ENCODE peak calls at places on chromosome 17, in ten cellular contexts. S is cardiac muscle cell, T is B cell, J is PC-9, Y is kidney, Q is A549, F is Peyer's patch, I is GM10248, H is fibroblast of the aortic adventitia, A is bronchial epithelial cell. D is an unnamed sample.
A peak's percentile ranks its signal among the peaks of the same experiment; 100 is the strongest.

GRCh38 chr17:7988750-7989178 is 13.7 kb upstream of the GUCY2D start:
- DNase-seq in S (peak; percentile 91), T (no peak), J (peak; percentile 50), Y (no peak), Q (peak; percentile 86), F (no peak), I (peak; percentile 76), H (peak; percentile 94), A (peak; percentile 77), D (peak; percentile 91)

GRCh38 chr17:78272181-78272913 is 40.9 kb downstream of the TMEM235 start:
- DNase-seq in S (peak; percentile 65), T (no peak), J (peak; percentile 58), Y (peak; percentile 92), Q (no peak), F (peak; percentile 66), I (no peak), H (peak; percentile 63), A (peak; percentile 96), D (peak; percentile 77)

GRCh38 chr17:71633391-71633849 is 487.4 kb upstream of the SOX9 start:
- DNase-seq in S (no peak), T (no peak), J (peak; percentile 65), Y (no peak), Q (peak; percentile 8), F (peak; percentile 67), I (no peak), H (peak; percentile 22), A (peak; percentile 100), D (peak; percentile 83)

GRCh38 chr17:14886200-14886739 is 378.9 kb downstream of the PMP22 start:
- DNase-seq in S (peak; percentile 1), T (no peak), J (no peak), Y (no peak), Q (no peak), F (no peak), I (no peak), H (peak; percentile 8), A (peak; percentile 69), D (peak; percentile 18)

GRCh38 chr17:75181608-75182318 is 996 bp downstream of the SUMO2 start:
- DNase-seq in S (peak; percentile 15), T (no peak), J (peak; percentile 11), Y (no peak), Q (no peak), F (no peak), I (peak; percentile 31), H (no peak), A (no peak), D (peak; percentile 25)

GRCh38 chr17:40322417-40323315 is 13.7 kb downstream of the RARA start:
- DNase-seq in S (no peak), T (peak; percentile 81), J (peak; percentile 59), Y (peak; percentile 92), Q (peak; percentile 94), F (peak; percentile 63), I (peak; percentile 88), H (peak; percentile 81), A (peak; percentile 57), D (no peak)

GRCh38 chr17:81309140-81309858 is 14.2 kb upstream of the SLC38A10 start:
- DNase-seq in S (peak; percentile 79), T (no peak), J (peak; percentile 92), Y (peak; percentile 95), Q (peak; percentile 99), F (peak; percentile 97), I (no peak), H (peak; percentile 72), A (no peak), D (peak; percentile 74)

GRCh38 chr17:40364121-40364861 is at the start of gene GJD3:
- DNase-seq in S (no peak), T (peak; percentile 35), J (no peak), Y (peak; percentile 75), Q (no peak), F (no peak), I (no peak), H (no peak), A (no peak), D (no peak)

GRCh38 chr17:63433746-63434591 is 12.1 kb downstream of the CYB561 start:
- DNase-seq in S (no peak), T (peak; percentile 30), J (peak; percentile 51), Y (peak; percentile 86), Q (no peak), F (peak; percentile 60), I (no peak), H (peak; percentile 98), A (peak; percentile 24), D (peak; percentile 83)

GRCh38 chr17:63437287-63438091 is 8.6 kb downstream of the CYB561 start:
- DNase-seq in S (no peak), T (no peak), J (no peak), Y (peak; percentile 79), Q (no peak), F (peak; percentile 45), I (no peak), H (peak; percentile 30), A (no peak), D (no peak)

GRCh38 chr17:63435681-63436522 is 10.2 kb downstream of the CYB561 start:
- DNase-seq in S (no peak), T (peak; percentile 74), J (peak; percentile 51), Y (peak; percentile 82), Q (peak; percentile 48), F (peak; percentile 80), I (no peak), H (no peak), A (peak; percentile 31), D (no peak)

GRCh38 chr17:63436523-63437110 is 9.5 kb downstream of the CYB561 start:
- DNase-seq in S (no peak), T (no peak), J (no peak), Y (peak; percentile 55), Q (no peak), F (peak; percentile 50), I (no peak), H (peak; percentile 66), A (no peak), D (no peak)

GRCh38 chr17:63434951-63435571 is 11.0 kb downstream of the CYB561 start:
- DNase-seq in S (no peak), T (peak; percentile 50), J (peak; percentile 89), Y (peak; percentile 89), Q (peak; percentile 76), F (peak; percentile 86), I (no peak), H (peak; percentile 24), A (peak; percentile 76), D (peak; percentile 94)
- TF ChIP-seq CTCF in S (peak; percentile 36), T (no peak), J (no peak), Y (no peak), Q (peak; percentile 23), F (peak; percentile 7), I (no peak), H (peak; percentile 23), A (peak; percentile 30), D (peak; percentile 52)

DNA sequence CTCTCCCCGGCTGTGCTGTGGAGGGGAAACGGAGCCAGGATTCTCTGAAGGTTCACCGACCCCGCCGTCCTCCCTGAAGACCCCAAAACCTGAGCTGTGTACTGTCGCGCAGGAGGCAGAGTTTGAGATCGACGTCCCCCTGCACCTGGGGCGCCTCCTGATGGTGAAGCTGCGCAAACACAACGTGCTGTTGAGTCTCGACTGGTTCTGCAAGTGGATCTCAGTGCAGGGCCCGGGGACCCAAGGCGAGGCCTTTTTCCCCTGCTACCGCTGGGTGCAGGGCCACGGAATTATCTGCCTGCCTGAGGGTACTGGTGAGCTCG is 62.6 kb upstream of the TEKT1 start:
- DNase-seq in S (peak; percentile 21), T (no peak), J (no peak), Y (no peak), Q (no peak), F (no peak), I (peak; percentile 45), H (peak; percentile 9), A (peak; percentile 35), D (no peak)
- TF ChIP-seq CTCF in S (peak; percentile 62), T (no peak), J (no peak), Y (peak; percentile 13), Q (no peak), F (no peak), I (peak; percentile 22), H (peak; percentile 49), A (peak; percentile 80), D (peak; percentile 24)

GRCh38 chr17:27496005-27496404 is 39.8 kb downstream of the KSR1 start:
- DNase-seq in S (no peak), T (no peak), J (no peak), Y (no peak), Q (no peak), F (no peak), I (peak; percentile 45), H (no peak), A (no peak), D (no peak)

GRCh38 chr17:27496971-27497370 is 40.7 kb downstream of the KSR1 start:
- DNase-seq in S (no peak), T (no peak), J (no peak), Y (no peak), Q (no peak), F (no peak), I (no peak), H (no peak), A (no peak), D (no peak)

GRCh38 chr17:27497696-27498095 is 41.4 kb downstream of the KSR1 start:
- DNase-seq in S (no peak), T (no peak), J (no peak), Y (peak; percentile 69), Q (no peak), F (peak; percentile 28), I (no peak), H (no peak), A (peak; percentile 88), D (peak; percentile 73)

GRCh38 chr17:27495460-27495859 is 39.2 kb downstream of the KSR1 start:
- DNase-seq in S (no peak), T (no peak), J (no peak), Y (no peak), Q (no peak), F (no peak), I (peak; percentile 45), H (no peak), A (no peak), D (no peak)

GRCh38 chr17:27496501-27496943 is 40.3 kb downstream of the KSR1 start:
- DNase-seq in S (no peak), T (no peak), J (no peak), Y (peak; percentile 66), Q (peak; percentile 78), F (no peak), I (peak; percentile 63), H (no peak), A (no peak), D (no peak)
- TF ChIP-seq CTCF in S (no peak), T (no peak), J (no peak), Y (no peak), Q (no peak), F (no peak), I (no peak), H (no peak), A (no peak), D (no peak)

GRCh38 chr17:38752119-38752929 is at the start of gene PSMB3:
- DNase-seq in S (peak; percentile 98), T (peak; percentile 89), J (peak; percentile 95), Y (peak; percentile 99), Q (peak; percentile 100), F (peak; percentile 96), I (peak; percentile 97), H (peak; percentile 100), A (peak; percentile 99), D (peak; percentile 99)

GRCh38 chr17:38750312-38751121 is 2.0 kb upstream of the PSMB3 start:
- DNase-seq in S (no peak), T (no peak), J (no peak), Y (no peak), Q (no peak), F (no peak), I (no peak), H (peak; percentile 21), A (peak; percentile 32), D (peak; percentile 55)

GRCh38 chr17:38751803-38752118 is 780 bp upstream of the PSMB3 start:
- DNase-seq in S (peak; percentile 86), T (no peak), J (peak; percentile 79), Y (peak; percentile 95), Q (peak; percentile 86), F (peak; percentile 90), I (peak; percentile 67), H (peak; percentile 89), A (peak; percentile 73), D (peak; percentile 84)

GRCh38 chr17:38751144-38751802 is 1.3 kb upstream of the PSMB3 start:
- DNase-seq in S (no peak), T (no peak), J (no peak), Y (no peak), Q (no peak), F (no peak), I (no peak), H (no peak), A (peak; percentile 30), D (peak; percentile 35)

DNA sequence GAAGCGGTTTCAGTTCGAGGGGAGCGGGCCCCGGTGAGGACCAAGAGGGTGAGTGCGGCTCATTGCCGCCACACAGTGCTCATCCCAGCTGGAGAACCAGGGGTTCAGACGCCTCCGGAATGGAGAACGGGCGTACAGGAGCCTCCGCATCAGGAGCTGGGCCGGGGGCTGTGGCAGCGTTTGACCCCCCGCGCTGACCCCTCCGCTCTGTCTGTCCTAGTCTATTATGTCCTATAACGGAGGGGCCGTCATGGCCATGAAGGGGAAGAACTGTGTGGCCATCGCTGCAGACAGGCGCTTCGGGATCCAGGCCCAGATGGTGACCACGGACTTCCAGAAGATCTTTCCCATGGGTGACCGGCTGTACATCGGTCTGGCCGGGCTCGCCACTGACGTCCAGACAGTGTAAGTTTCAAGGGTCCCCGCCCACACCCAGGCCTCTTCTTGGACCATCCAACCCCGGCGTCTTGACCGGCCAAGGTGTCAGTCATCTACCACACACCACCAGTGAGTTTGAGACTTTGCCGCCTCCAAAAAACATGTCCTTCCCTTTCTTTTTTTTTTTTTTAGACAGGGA is 477 bp downstream of the PSMB3 start:
- DNase-seq in S (no peak), T (no peak), J (no peak), Y (peak; percentile 83), Q (no peak), F (no peak), I (no peak), H (no peak), A (no peak), D (no peak)
- TF ChIP-seq CTCF in S (no peak), T (no peak), J (no peak), Y (no peak), Q (no peak), F (no peak), I (no peak), H (no peak), A (no peak), D (no peak)